ENCODE peak calls at places on chromosomes 2 and 18, in five cellular contexts. K is GM12864, T is tibial artery, Y is HFFc6, C is fibroblast of lung. N is an unnamed sample.
A peak's percentile ranks its signal among the peaks of the same experiment; 100 is the strongest.

GRCh38 chr2:158676696-158677095 is 118.4 kb upstream of the DAPL1 start:
- DNase-seq in K (no peak), T (no peak), Y (no peak), C (no peak), N (no peak)

GRCh38 chr18:12890500-12890899 is 6.5 kb upstream of the PTPN2 start:
- DNase-seq in K (no peak), T (no peak), Y (no peak), C (no peak), N (no peak)

GRCh38 chr2:47652041-47652713 is 130.8 kb upstream of the MSH6 start:
- DNase-seq in K (no peak), T (no peak), Y (no peak), C (no peak), N (no peak)

GRCh38 chr2:127208313-127208712 is 11.8 kb downstream of the CYP27C1 start:
- DNase-seq in K (no peak), T (no peak), Y (no peak), C (peak; percentile 61), N (no peak)

GRCh38 chr18:54942569-54942968 is 16.7 kb downstream of the CCDC68 start:
- DNase-seq in K (no peak), T (no peak), Y (no peak), C (no peak), N (no peak)

GRCh38 chr2:229133155-229133772 is 137.8 kb downstream of the PID1 start:
- DNase-seq in K (no peak), T (no peak), Y (peak; percentile 29), C (peak; percentile 76), N (peak; percentile 66)

GRCh38 chr2:29597048-29597447 is 324.3 kb downstream of the ALK start:
- DNase-seq in K (no peak), T (no peak), Y (no peak), C (no peak), N (no peak)

GRCh38 chr18:22335644-22336275 is 82.0 kb downstream of the CTAGE1 start:
- DNase-seq in K (no peak), T (no peak), Y (no peak), C (no peak), N (no peak)

GRCh38 chr2:123514808-123515207 is 510.3 kb upstream of the CNTNAP5 start:
- DNase-seq in K (no peak), T (no peak), Y (no peak), C (no peak), N (no peak)

GRCh38 chr2:29290293-29291052 is 175.3 kb downstream of the CLIP4 start:
- DNase-seq in K (no peak), T (no peak), Y (no peak), C (no peak), N (no peak)

GRCh38 chr18:77093067-77093430 is 39.5 kb downstream of the MBP start:
- DNase-seq in K (no peak), T (no peak), Y (no peak), C (no peak), N (no peak)

GRCh38 chr18:21740724-21741510 is at the start of gene MIB1:
- DNase-seq in K (no peak), T (peak; percentile 45), Y (no peak), C (peak; percentile 43), N (peak; percentile 98)

GRCh38 chr2:221264318-221264717 is 307.8 kb downstream of the EPHA4 start:
- DNase-seq in K (no peak), T (no peak), Y (no peak), C (no peak), N (no peak)

GRCh38 chr2:147648471-147648870 is 196.4 kb upstream of the ACVR2A start:
- DNase-seq in K (no peak), T (no peak), Y (no peak), C (no peak), N (no peak)

GRCh38 chr2:74441690-74442482 is at the start of gene RTKN:
- DNase-seq in K (no peak), T (no peak), Y (no peak), C (no peak), N (no peak)

GRCh38 chr18:48300463-48300961 is 108.7 kb downstream of the ZBTB7C start:
- DNase-seq in K (no peak), T (peak; percentile 46), Y (no peak), C (no peak), N (no peak)

GRCh38 chr2:212926948-212927347 is 224.5 kb downstream of the IKZF2 start:
- DNase-seq in K (no peak), T (peak; percentile 34), Y (no peak), C (no peak), N (no peak)

GRCh38 chr2:109380502-109381326 is 233.1 kb downstream of the SEPTIN10 start:
- DNase-seq in K (no peak), T (peak; percentile 14), Y (peak; percentile 6), C (no peak), N (peak; percentile 45)

GRCh38 chr2:32058130-32058529 is 5.2 kb upstream of the SPAST start:
- DNase-seq in K (no peak), T (no peak), Y (peak; percentile 29), C (peak; percentile 12), N (peak; percentile 13)

GRCh38 chr2:100895402-100895801 is 75.5 kb downstream of the NPAS2 start:
- DNase-seq in K (no peak), T (no peak), Y (no peak), C (no peak), N (no peak)

GRCh38 chr18:23890589-23890988 is 124.0 kb upstream of the TTC39C start:
- DNase-seq in K (no peak), T (no peak), Y (peak; percentile 57), C (peak; percentile 27), N (peak; percentile 59)

GRCh38 chr18:48782381-48782841 is 168.4 kb downstream of the SMAD7 start:
- DNase-seq in K (no peak), T (peak; percentile 78), Y (peak; percentile 41), C (no peak), N (no peak)

GRCh38 chr2:233706720-233707119 is 6.0 kb upstream of the UGT1A5 start:
- DNase-seq in K (no peak), T (no peak), Y (peak; percentile 48), C (no peak), N (peak; percentile 29)

GRCh38 chr18:69490072-69490471 is 89.4 kb downstream of the DOK6 start:
- DNase-seq in K (no peak), T (no peak), Y (no peak), C (peak; percentile 20), N (no peak)
- TF ChIP-seq CTCF in K (no peak), T (no peak), Y (no peak), C (no peak), N (no peak)

DNA sequence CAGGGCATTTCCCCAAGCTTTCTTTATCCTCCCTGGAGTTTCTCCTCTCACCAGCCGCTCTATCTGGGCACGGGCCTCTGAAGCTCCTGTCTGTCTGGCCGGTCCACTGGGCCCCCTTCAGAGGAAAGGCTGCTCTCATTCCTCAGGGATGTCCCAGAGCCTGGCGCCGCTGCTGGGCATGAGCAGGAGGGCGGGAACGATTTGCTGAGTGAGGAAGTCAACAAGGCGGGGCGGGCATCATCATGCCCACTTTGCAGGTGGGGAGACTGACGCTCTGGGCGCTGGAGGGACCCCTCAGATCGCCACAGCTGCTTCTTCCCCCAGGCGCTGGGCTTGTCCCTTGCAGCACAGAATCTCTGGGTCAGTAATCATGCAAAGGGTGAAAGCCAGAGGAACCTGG is 158.0 kb downstream of the CYRIA start:
- DNase-seq in K (no peak), T (no peak), Y (no peak), C (no peak), N (no peak)
- TF ChIP-seq CTCF in K (no peak), T (no peak), Y (no peak), C (no peak), N (no peak)

DNA sequence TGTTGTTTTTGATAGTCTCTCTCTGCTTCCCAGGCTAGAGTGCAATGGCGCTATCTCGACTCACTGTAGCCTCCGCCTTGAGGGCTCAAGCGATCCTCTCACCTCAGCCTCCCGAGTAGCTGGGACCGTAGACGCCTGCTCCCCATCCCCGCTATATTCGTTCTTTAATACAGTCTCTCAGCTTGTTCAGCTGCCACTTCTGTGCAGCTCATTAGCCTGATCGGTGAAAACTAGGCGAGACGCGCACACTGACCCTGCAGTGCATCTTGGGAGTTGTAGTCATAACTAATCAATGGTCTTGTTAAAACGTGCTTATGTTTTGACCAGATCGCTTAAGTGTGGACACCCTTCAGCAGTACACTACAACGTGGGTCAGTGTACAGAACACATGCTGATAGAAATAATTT is 1.2 kb upstream of the PPP4R3B start:
- DNase-seq in K (peak; percentile 37), T (peak; percentile 56), Y (peak; percentile 49), C (peak; percentile 65), N (peak; percentile 51)
- TF ChIP-seq CTCF in K (no peak), T (no peak), Y (no peak), C (no peak), N (no peak)

GRCh38 chr2:219522111-219523030 is 8.1 kb downstream of the ASIC4 start:
- DNase-seq in K (no peak), T (no peak), Y (peak; percentile 84), C (peak; percentile 40), N (peak; percentile 56)

GRCh38 chr2:219521066-219521880 is 7.0 kb downstream of the ASIC4 start:
- DNase-seq in K (no peak), T (no peak), Y (no peak), C (peak; percentile 41), N (peak; percentile 36)

GRCh38 chr2:219524817-219525216 is 10.5 kb downstream of the ASIC4 start:
- DNase-seq in K (no peak), T (no peak), Y (no peak), C (no peak), N (no peak)

GRCh38 chr2:219525533-219526232 is 11.4 kb downstream of the ASIC4 start:
- DNase-seq in K (no peak), T (no peak), Y (no peak), C (no peak), N (no peak)

DNA sequence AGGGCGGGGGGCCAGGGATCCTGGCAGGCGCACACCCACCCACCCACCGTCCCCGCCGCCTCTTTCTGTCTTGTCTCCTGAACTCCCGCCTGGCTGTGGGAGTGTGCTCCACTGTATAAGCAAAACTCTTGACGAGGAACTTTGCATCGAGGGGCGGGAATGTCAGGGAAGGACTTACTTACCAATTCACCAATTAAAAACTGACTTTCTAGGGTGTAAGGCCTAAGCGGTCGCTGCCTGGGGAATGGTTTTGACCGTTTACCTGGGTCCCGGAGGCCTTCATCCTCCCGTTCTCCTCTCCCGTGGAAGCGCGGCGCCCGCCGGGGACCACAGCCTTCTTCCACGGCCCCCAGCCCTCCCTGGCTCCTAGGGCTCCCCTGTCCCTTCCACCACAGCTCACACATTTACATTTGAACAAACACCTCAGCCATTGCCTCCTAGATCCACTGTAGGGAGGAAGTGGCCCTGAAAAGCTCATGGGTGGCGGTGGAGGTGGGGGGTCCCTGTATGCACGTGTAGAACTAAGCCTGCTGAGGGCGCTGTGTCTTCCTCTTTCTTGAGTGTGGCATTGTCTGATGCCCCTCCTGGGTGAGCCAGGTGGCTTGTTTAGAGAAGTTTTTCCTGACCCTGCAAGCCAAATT is 8.9 kb downstream of the ASIC4 start:
- DNase-seq in K (no peak), T (no peak), Y (no peak), C (peak; percentile 18), N (no peak)
- TF ChIP-seq CTCF in K (no peak), T (no peak), Y (peak; percentile 45), C (no peak), N (peak; percentile 8)

N was measured in astrocyte of the spinal cord.